ENCODE peak calls at places on chromosomes 13 and 19, in ten cellular contexts. X is GM12865, J is foreskin fibroblast, O is esophagus squamous epithelium, Y is BE2C, E is AG10803, T is uterus, R is cardiac muscle cell, L is fibroblast of mammary gland, B is tibial nerve. N is an unnamed sample.

GRCh38 chr13:40477623-40478608 is 188.5 kb downstream of the FOXO1 start:
- DNase-seq in X (no peak), J (no peak), O (no peak), Y (no peak), E (no peak), T (no peak), R (peak; percentile 85), L (no peak), B (peak; percentile 44), N (no peak)

GRCh38 chr13:65748227-65748626 is 1481.9 kb downstream of the PCDH9 start:
- DNase-seq in X (no peak), J (no peak), O (no peak), Y (no peak), E (no peak), T (no peak), R (no peak), L (no peak), B (no peak), N (no peak)

GRCh38 chr13:45416521-45417125 is 1.6 kb downstream of the SLC25A30 start:
- DNase-seq in X (peak; percentile 21), J (no peak), O (no peak), Y (no peak), E (no peak), T (no peak), R (no peak), L (no peak), B (no peak), N (no peak)

GRCh38 chr13:34941436-34941834 is 635 bp upstream of the NBEA start:
- DNase-seq in X (no peak), J (no peak), O (no peak), Y (no peak), E (no peak), T (no peak), R (no peak), L (no peak), B (no peak), N (no peak)

GRCh38 chr19:36527873-36528193 is 238 bp downstream of the ZNF260 start:
- DNase-seq in X (no peak), J (no peak), O (no peak), Y (no peak), E (no peak), T (no peak), R (no peak), L (no peak), B (no peak), N (no peak)

GRCh38 chr13:58478858-58479257 is 847.3 kb downstream of the PCDH17 start:
- DNase-seq in X (no peak), J (no peak), O (no peak), Y (no peak), E (no peak), T (no peak), R (no peak), L (no peak), B (no peak), N (no peak)

GRCh38 chr13:33106656-33107402 is 90.6 kb downstream of the KL start:
- DNase-seq in X (peak; percentile 77), J (no peak), O (no peak), Y (no peak), E (no peak), T (no peak), R (no peak), L (no peak), B (no peak), N (no peak)

GRCh38 chr13:39577203-39577602 is 25.8 kb downstream of the LHFPL6 start:
- DNase-seq in X (no peak), J (no peak), O (no peak), Y (no peak), E (no peak), T (no peak), R (no peak), L (no peak), B (no peak), N (no peak)

GRCh38 chr19:29737461-29738000 is 22.5 kb upstream of the C19orf12 start:
- DNase-seq in X (no peak), J (no peak), O (no peak), Y (no peak), E (no peak), T (no peak), R (no peak), L (no peak), B (no peak), N (no peak)

GRCh38 chr13:29743229-29743786 is 107.1 kb downstream of the UBL3 start:
- DNase-seq in X (no peak), J (peak; percentile 78), O (no peak), Y (no peak), E (peak; percentile 91), T (peak; percentile 71), R (peak; percentile 33), L (peak; percentile 63), B (peak; percentile 30), N (no peak)

GRCh38 chr13:46728777-46729176 is 68.2 kb downstream of the ESD start:
- DNase-seq in X (peak; percentile 34), J (no peak), O (no peak), Y (peak; percentile 22), E (no peak), T (no peak), R (no peak), L (peak; percentile 31), B (no peak), N (peak; percentile 32)

GRCh38 chr13:113187905-113188595 is 20.4 kb downstream of the PCID2 start:
- DNase-seq in X (no peak), J (no peak), O (no peak), Y (no peak), E (no peak), T (no peak), R (no peak), L (no peak), B (no peak), N (no peak)

GRCh38 chr13:95437561-95437960 is 115.0 kb upstream of the CLDN10 start:
- DNase-seq in X (no peak), J (no peak), O (no peak), Y (no peak), E (no peak), T (no peak), R (peak; percentile 25), L (no peak), B (no peak), N (no peak)

GRCh38 chr19:18832331-18833140 is 777 bp downstream of the UPF1 start:
- DNase-seq in X (peak; percentile 62), J (no peak), O (no peak), Y (no peak), E (peak; percentile 25), T (no peak), R (no peak), L (peak; percentile 27), B (no peak), N (no peak)

GRCh38 chr19:18833849-18834643 is 2.3 kb downstream of the UPF1 start:
- DNase-seq in X (no peak), J (no peak), O (no peak), Y (no peak), E (no peak), T (no peak), R (no peak), L (peak; percentile 10), B (no peak), N (no peak)

GRCh38 chr19:18831524-18832330 is at the start of gene UPF1:
- DNase-seq in X (peak; percentile 97), J (peak; percentile 92), O (peak; percentile 55), Y (peak; percentile 98), E (peak; percentile 88), T (peak; percentile 95), R (peak; percentile 94), L (peak; percentile 86), B (peak; percentile 77), N (peak; percentile 90)

GRCh38 chr19:18833141-18833476 is 1.4 kb downstream of the UPF1 start:
- DNase-seq in X (no peak), J (no peak), O (no peak), Y (no peak), E (peak; percentile 20), T (no peak), R (no peak), L (no peak), B (no peak), N (no peak)

GRCh38 chr19:18834644-18834984 is 2.9 kb downstream of the UPF1 start:
- DNase-seq in X (no peak), J (no peak), O (no peak), Y (no peak), E (no peak), T (no peak), R (no peak), L (no peak), B (no peak), N (no peak)
- H3K4me3 ChIP-seq in X (no peak overlapping the region), J (peak overlapping the region; percentile 80), O (no peak overlapping the region), Y (no peak overlapping the region), E (peak overlapping the region; percentile 86), T (no peak overlapping the region), R (no peak overlapping the region), L (peak overlapping the region; percentile 88), B (no peak overlapping the region), N (no peak overlapping the region)

GRCh38 chr13:49629947-49630346 is 1.6 kb downstream of the ARL11 start:
- DNase-seq in X (no peak), J (no peak), O (no peak), Y (no peak), E (no peak), T (no peak), R (no peak), L (no peak), B (no peak), N (no peak)
- H3K4me3 ChIP-seq in X (peak overlapping the region; percentile 88), J (no peak overlapping the region), O (no peak overlapping the region), Y (no peak overlapping the region), E (no peak overlapping the region), T (no peak overlapping the region), R (no peak overlapping the region), L (no peak overlapping the region), B (no peak overlapping the region), N (no peak overlapping the region)

GRCh38 chr19:17949956-17950309 is 17.0 kb upstream of the KCNN1 start:
- DNase-seq in X (no peak), J (no peak), O (no peak), Y (no peak), E (no peak), T (no peak), R (no peak), L (no peak), B (no peak), N (no peak)

GRCh38 chr19:17953316-17953801 is 13.5 kb upstream of the KCNN1 start:
- DNase-seq in X (no peak), J (no peak), O (no peak), Y (no peak), E (no peak), T (no peak), R (no peak), L (no peak), B (no peak), N (no peak)

GRCh38 chr19:17950310-17951150 is 16.4 kb upstream of the KCNN1 start:
- DNase-seq in X (no peak), J (no peak), O (no peak), Y (peak; percentile 28), E (no peak), T (no peak), R (no peak), L (no peak), B (no peak), N (no peak)

GRCh38 chr19:17952041-17952976 is 14.6 kb upstream of the KCNN1 start:
- DNase-seq in X (no peak), J (no peak), O (no peak), Y (peak; percentile 23), E (no peak), T (no peak), R (no peak), L (no peak), B (no peak), N (no peak)

GRCh38 chr19:17951151-17952040 is 15.5 kb upstream of the KCNN1 start:
- DNase-seq in X (peak; percentile 56), J (no peak), O (no peak), Y (no peak), E (no peak), T (no peak), R (no peak), L (no peak), B (no peak), N (no peak)
- H3K4me3 ChIP-seq in X (peak overlapping the region; percentile 41), J (no peak overlapping the region), O (no peak overlapping the region), Y (peak overlapping the region; percentile 44), E (no peak overlapping the region), T (no peak overlapping the region), R (peak overlapping the region; percentile 37), L (no peak overlapping the region), B (no peak overlapping the region), N (no peak overlapping the region)

GRCh38 chr19:57825501-57825900 is 4.6 kb upstream of the ZNF587B start:
- DNase-seq in X (no peak), J (no peak), O (no peak), Y (no peak), E (no peak), T (no peak), R (peak; percentile 32), L (no peak), B (no peak), N (no peak)
- H3K4me3 ChIP-seq in X (no peak overlapping the region), J (no peak overlapping the region), O (no peak overlapping the region), Y (no peak overlapping the region), E (no peak overlapping the region), T (no peak overlapping the region), R (no peak overlapping the region), L (no peak overlapping the region), B (no peak overlapping the region), N (no peak overlapping the region)